ENCODE peak calls at places on chromosome 15, in eight cellular contexts. One of them, this sample, is unnamed. For H3K4me1, the result is how much of the 10 kb centered on the place peaks cover.

GRCh38 chr15:100191161-100191560 is 150.6 kb downstream of the ADAMTS17 start:
- DNase-seq in endothelial cell of umbilical vein: no peak
- DNase-seq in heart left ventricle: no peak
- DNase-seq in breast epithelium: no peak
- DNase-seq in IMR-90: no peak
- DNase-seq in cardiac muscle cell: no peak
- DNase-seq in tibial nerve: no peak
- DNase-seq in uterus: no peak
- DNase-seq in this sample: peak

GRCh38 chr15:45186771-45187577 is 792 bp downstream of the SHF start:
- DNase-seq in tibial nerve: no peak
- DNase-seq in endothelial cell of umbilical vein: no peak
- DNase-seq in uterus: no peak
- DNase-seq in heart left ventricle: no peak
- DNase-seq in breast epithelium: no peak
- DNase-seq in IMR-90: no peak
- DNase-seq in cardiac muscle cell: no peak
- DNase-seq in this sample: no peak

GRCh38 chr15:44813231-44813630 is 76.9 kb downstream of the TRIM69 start:
- DNase-seq in tibial nerve: no peak
- DNase-seq in endothelial cell of umbilical vein: no peak
- DNase-seq in IMR-90: no peak
- DNase-seq in breast epithelium: no peak
- DNase-seq in heart left ventricle: no peak
- DNase-seq in uterus: no peak
- DNase-seq in cardiac muscle cell: no peak
- DNase-seq in this sample: no peak

GRCh38 chr15:91651251-91651650 is 202.3 kb upstream of the SLCO3A1 start:
- DNase-seq in tibial nerve: no peak
- DNase-seq in endothelial cell of umbilical vein: no peak
- DNase-seq in heart left ventricle: no peak
- DNase-seq in uterus: no peak
- DNase-seq in breast epithelium: no peak
- DNase-seq in cardiac muscle cell: no peak
- DNase-seq in IMR-90: no peak
- DNase-seq in this sample: no peak

GRCh38 chr15:88477126-88477525 is 9.6 kb downstream of the MRPS11 start:
- DNase-seq in breast epithelium: no peak
- DNase-seq in tibial nerve: no peak
- DNase-seq in heart left ventricle: no peak
- DNase-seq in uterus: no peak
- DNase-seq in IMR-90: no peak
- DNase-seq in endothelial cell of umbilical vein: no peak
- DNase-seq in cardiac muscle cell: no peak
- DNase-seq in this sample: no peak

GRCh38 chr15:55873024-55873745 is 120.2 kb downstream of the NEDD4 start:
- DNase-seq in IMR-90: peak
- DNase-seq in cardiac muscle cell: peak
- DNase-seq in tibial nerve: no peak
- DNase-seq in breast epithelium: no peak
- DNase-seq in heart left ventricle: no peak
- DNase-seq in uterus: no peak
- DNase-seq in endothelial cell of umbilical vein: peak
- DNase-seq in this sample: no peak

GRCh38 chr15:52288051-52288942 is 7.3 kb downstream of the MYO5C start:
- DNase-seq in tibial nerve: no peak
- DNase-seq in cardiac muscle cell: peak
- DNase-seq in endothelial cell of umbilical vein: peak
- DNase-seq in uterus: no peak
- DNase-seq in IMR-90: peak
- DNase-seq in breast epithelium: peak
- DNase-seq in heart left ventricle: no peak
- DNase-seq in this sample: no peak

GRCh38 chr15:73691398-73691797 is 7.2 kb downstream of the CD276 start:
- DNase-seq in uterus: peak
- DNase-seq in tibial nerve: peak
- DNase-seq in heart left ventricle: peak
- DNase-seq in breast epithelium: no peak
- DNase-seq in endothelial cell of umbilical vein: peak
- DNase-seq in IMR-90: peak
- DNase-seq in cardiac muscle cell: peak
- DNase-seq in this sample: peak

GRCh38 chr15:51751687-51752683 is 588 bp downstream of the TMOD2 start:
- DNase-seq in heart left ventricle: peak
- DNase-seq in endothelial cell of umbilical vein: peak
- DNase-seq in cardiac muscle cell: peak
- DNase-seq in tibial nerve: no peak
- DNase-seq in breast epithelium: no peak
- DNase-seq in uterus: peak
- DNase-seq in IMR-90: peak
- DNase-seq in this sample: peak

GRCh38 chr15:74710349-74711094 is 14.7 kb upstream of the EDC3 start:
- DNase-seq in cardiac muscle cell: no peak
- DNase-seq in heart left ventricle: no peak
- DNase-seq in endothelial cell of umbilical vein: no peak
- DNase-seq in breast epithelium: no peak
- DNase-seq in tibial nerve: no peak
- DNase-seq in uterus: no peak
- DNase-seq in IMR-90: no peak
- DNase-seq in this sample: no peak

GRCh38 chr15:29083161-29083560 is 186.5 kb downstream of the NSMCE3 start:
- DNase-seq in uterus: no peak
- DNase-seq in cardiac muscle cell: no peak
- DNase-seq in endothelial cell of umbilical vein: no peak
- DNase-seq in breast epithelium: no peak
- DNase-seq in heart left ventricle: no peak
- DNase-seq in IMR-90: no peak
- DNase-seq in tibial nerve: no peak
- DNase-seq in this sample: no peak

GRCh38 chr15:66948294-66948693 is 117.1 kb upstream of the SMAD3 start:
- DNase-seq in uterus: no peak
- DNase-seq in tibial nerve: no peak
- DNase-seq in cardiac muscle cell: no peak
- DNase-seq in heart left ventricle: no peak
- DNase-seq in endothelial cell of umbilical vein: no peak
- DNase-seq in breast epithelium: no peak
- DNase-seq in IMR-90: peak
- DNase-seq in this sample: no peak

GRCh38 chr15:31254431-31255175 is 72.0 kb upstream of the KLF13 start:
- DNase-seq in breast epithelium: no peak
- DNase-seq in IMR-90: peak
- DNase-seq in endothelial cell of umbilical vein: peak
- DNase-seq in heart left ventricle: no peak
- DNase-seq in cardiac muscle cell: peak
- DNase-seq in uterus: no peak
- DNase-seq in tibial nerve: peak
- DNase-seq in this sample: no peak

GRCh38 chr15:68619303-68619698 is 40.5 kb downstream of the CORO2B start:
- DNase-seq in endothelial cell of umbilical vein: no peak
- DNase-seq in uterus: no peak
- DNase-seq in tibial nerve: no peak
- DNase-seq in cardiac muscle cell: no peak
- DNase-seq in breast epithelium: no peak
- DNase-seq in IMR-90: no peak
- DNase-seq in heart left ventricle: no peak
- DNase-seq in this sample: no peak

GRCh38 chr15:92652576-92652966 is 3.0 kb downstream of the FAM174B start:
- DNase-seq in tibial nerve: no peak
- DNase-seq in heart left ventricle: no peak
- DNase-seq in cardiac muscle cell: no peak
- DNase-seq in IMR-90: no peak
- DNase-seq in breast epithelium: peak
- DNase-seq in endothelial cell of umbilical vein: peak
- DNase-seq in uterus: no peak
- DNase-seq in this sample: no peak

GRCh38 chr15:51869074-51869425 is 39.6 kb downstream of the TMOD3 start:
- DNase-seq in endothelial cell of umbilical vein: peak
- DNase-seq in heart left ventricle: no peak
- DNase-seq in IMR-90: peak
- DNase-seq in uterus: no peak
- DNase-seq in cardiac muscle cell: peak
- DNase-seq in tibial nerve: no peak
- DNase-seq in breast epithelium: no peak
- DNase-seq in this sample: no peak

GRCh38 chr15:57015360-57015759 is 96.9 kb downstream of the TCF12 start:
- DNase-seq in heart left ventricle: no peak
- DNase-seq in IMR-90: no peak
- DNase-seq in uterus: no peak
- DNase-seq in endothelial cell of umbilical vein: no peak
- DNase-seq in breast epithelium: no peak
- DNase-seq in cardiac muscle cell: no peak
- DNase-seq in tibial nerve: no peak
- DNase-seq in this sample: no peak
- H3K4me3 ChIP-seq in heart left ventricle: no peak
- H3K4me3 ChIP-seq in IMR-90: no peak
- H3K4me3 ChIP-seq in uterus: no peak
- H3K4me3 ChIP-seq in endothelial cell of umbilical vein: no peak
- H3K4me3 ChIP-seq in breast epithelium: no peak
- H3K4me3 ChIP-seq in cardiac muscle cell: no peak
- H3K4me3 ChIP-seq in tibial nerve: no peak
- H3K4me3 ChIP-seq in this sample: no peak

DNA sequence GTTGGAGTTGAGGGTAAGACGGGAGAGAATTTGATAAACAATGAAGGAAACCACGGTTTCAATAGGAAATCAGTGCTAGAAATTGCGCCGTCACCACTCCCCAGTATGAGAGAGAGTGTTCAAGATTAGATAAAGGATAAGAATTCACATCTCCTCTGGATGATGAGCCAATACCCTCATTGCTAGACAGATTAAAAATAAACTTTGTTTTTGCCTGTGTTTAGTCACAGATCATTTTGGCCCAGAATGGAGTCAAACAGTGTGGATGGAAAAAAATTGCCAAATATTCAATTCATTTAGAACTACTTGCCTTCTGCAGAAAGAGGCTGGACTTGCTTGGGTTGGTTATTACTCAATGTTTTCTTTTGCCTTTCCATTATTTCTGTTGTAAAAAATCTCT is 209.0 kb upstream of the NR2F2 start:
- DNase-seq in uterus: no peak
- DNase-seq in tibial nerve: no peak
- DNase-seq in breast epithelium: no peak
- DNase-seq in endothelial cell of umbilical vein: no peak
- DNase-seq in IMR-90: peak
- DNase-seq in cardiac muscle cell: peak
- DNase-seq in heart left ventricle: no peak
- DNase-seq in this sample: no peak
- H3K4me1 ChIP-seq in uterus: under half
- H3K4me1 ChIP-seq in tibial nerve: under half
- H3K4me1 ChIP-seq in breast epithelium: under half
- H3K4me1 ChIP-seq in endothelial cell of umbilical vein: under half
- H3K4me1 ChIP-seq in IMR-90: under half
- H3K4me1 ChIP-seq in cardiac muscle cell: under half
- H3K4me1 ChIP-seq in heart left ventricle: under half
- H3K4me1 ChIP-seq in this sample: under half

GRCh38 chr15:48522123-48522522 is 123.4 kb downstream of the FBN1 start:
- DNase-seq in heart left ventricle: no peak
- DNase-seq in breast epithelium: no peak
- DNase-seq in cardiac muscle cell: no peak
- DNase-seq in IMR-90: no peak
- DNase-seq in tibial nerve: no peak
- DNase-seq in endothelial cell of umbilical vein: no peak
- DNase-seq in uterus: no peak
- DNase-seq in this sample: no peak

GRCh38 chr15:48515497-48515896 is 130.0 kb downstream of the FBN1 start:
- DNase-seq in cardiac muscle cell: no peak
- DNase-seq in endothelial cell of umbilical vein: no peak
- DNase-seq in tibial nerve: no peak
- DNase-seq in heart left ventricle: no peak
- DNase-seq in breast epithelium: no peak
- DNase-seq in uterus: no peak
- DNase-seq in IMR-90: no peak
- DNase-seq in this sample: no peak

GRCh38 chr15:48522911-48523310 is 122.6 kb downstream of the FBN1 start:
- DNase-seq in tibial nerve: no peak
- DNase-seq in uterus: no peak
- DNase-seq in IMR-90: peak
- DNase-seq in breast epithelium: no peak
- DNase-seq in endothelial cell of umbilical vein: no peak
- DNase-seq in heart left ventricle: no peak
- DNase-seq in cardiac muscle cell: no peak
- DNase-seq in this sample: no peak

GRCh38 chr15:48516125-48516524 is 129.4 kb downstream of the FBN1 start:
- DNase-seq in IMR-90: no peak
- DNase-seq in cardiac muscle cell: peak
- DNase-seq in endothelial cell of umbilical vein: no peak
- DNase-seq in heart left ventricle: no peak
- DNase-seq in uterus: no peak
- DNase-seq in breast epithelium: no peak
- DNase-seq in tibial nerve: no peak
- DNase-seq in this sample: no peak

GRCh38 chr15:48520376-48521155 is 124.9 kb downstream of the FBN1 start:
- DNase-seq in endothelial cell of umbilical vein: peak
- DNase-seq in cardiac muscle cell: no peak
- DNase-seq in IMR-90: no peak
- DNase-seq in tibial nerve: no peak
- DNase-seq in breast epithelium: no peak
- DNase-seq in heart left ventricle: no peak
- DNase-seq in uterus: no peak
- DNase-seq in this sample: no peak
- TF ChIP-seq CTCF in endothelial cell of umbilical vein: no peak
- TF ChIP-seq CTCF in cardiac muscle cell: no peak
- TF ChIP-seq CTCF in IMR-90: no peak
- TF ChIP-seq CTCF in tibial nerve: no peak
- TF ChIP-seq CTCF in breast epithelium: no peak
- TF ChIP-seq CTCF in heart left ventricle: no peak
- TF ChIP-seq CTCF in uterus: no peak
- TF ChIP-seq CTCF in this sample: no peak

GRCh38 chr15:42686281-42686680 is 50.6 kb downstream of the CDAN1 start:
- DNase-seq in heart left ventricle: no peak
- DNase-seq in cardiac muscle cell: no peak
- DNase-seq in IMR-90: no peak
- DNase-seq in breast epithelium: no peak
- DNase-seq in tibial nerve: no peak
- DNase-seq in endothelial cell of umbilical vein: no peak
- DNase-seq in uterus: no peak
- DNase-seq in this sample: no peak
- H3K4me3 ChIP-seq in heart left ventricle: no peak
- H3K4me3 ChIP-seq in cardiac muscle cell: no peak
- H3K4me3 ChIP-seq in IMR-90: no peak
- H3K4me3 ChIP-seq in breast epithelium: no peak
- H3K4me3 ChIP-seq in tibial nerve: no peak
- H3K4me3 ChIP-seq in endothelial cell of umbilical vein: no peak
- H3K4me3 ChIP-seq in uterus: no peak
- H3K4me3 ChIP-seq in this sample: no peak

DNA sequence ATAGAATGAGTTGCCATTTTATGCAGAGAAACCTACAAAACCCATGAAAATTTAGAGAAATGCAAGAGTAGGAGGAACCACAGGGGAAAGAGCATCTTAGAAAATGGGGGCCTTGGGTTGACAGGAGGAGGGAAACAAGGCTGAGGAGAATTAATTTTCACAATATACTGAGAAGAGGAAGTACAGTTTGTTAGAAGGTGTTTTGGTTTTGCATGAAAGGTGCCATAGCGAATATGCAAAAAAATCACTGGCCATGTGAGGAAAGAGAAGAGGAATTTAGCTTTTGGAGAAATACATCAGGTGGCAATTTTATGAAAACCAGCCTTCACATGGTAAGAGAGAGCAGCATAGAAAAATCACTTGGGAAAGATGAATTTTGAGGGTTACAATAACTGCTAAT is 413.9 kb upstream of the C2CD4B start:
- DNase-seq in breast epithelium: no peak
- DNase-seq in cardiac muscle cell: no peak
- DNase-seq in heart left ventricle: no peak
- DNase-seq in tibial nerve: no peak
- DNase-seq in uterus: no peak
- DNase-seq in endothelial cell of umbilical vein: no peak
- DNase-seq in IMR-90: no peak
- DNase-seq in this sample: no peak
- H3K4me1 ChIP-seq in breast epithelium: under half
- H3K4me1 ChIP-seq in cardiac muscle cell: under half
- H3K4me1 ChIP-seq in heart left ventricle: under half
- H3K4me1 ChIP-seq in tibial nerve: under half
- H3K4me1 ChIP-seq in uterus: under half
- H3K4me1 ChIP-seq in endothelial cell of umbilical vein: under half
- H3K4me1 ChIP-seq in IMR-90: under half
- H3K4me1 ChIP-seq in this sample: under half

This sample was measured in psoas muscle.